ENCODE peak calls at places on chromosome 18, in five cellular contexts. G is OCI-LY7, I is fibroblast of the conjunctiva, R is pulmonary artery endothelial cell, E is K562. B is an unnamed sample.

GRCh38 chr18:23918395-23919032 is 96.0 kb upstream of the TTC39C start:
- DNase-seq in R (peak), I (peak), E (peak), G (peak), B (peak)

GRCh38 chr18:80172056-80172455 is 63.0 kb downstream of the ADNP2 start:
- DNase-seq in R (no peak), I (no peak), E (no peak), G (no peak), B (no peak)

GRCh38 chr18:57961411-57961810 is 82.6 kb upstream of the NEDD4L start:
- DNase-seq in R (no peak), G (no peak), E (no peak), I (no peak), B (no peak)

GRCh38 chr18:68417826-68418225 is 297.1 kb downstream of the TMX3 start:
- DNase-seq in R (no peak), I (no peak), G (no peak), E (no peak), B (peak)

GRCh38 chr18:36580874-36581750 is 247.7 kb downstream of the TPGS2 start:
- DNase-seq in I (peak), G (no peak), R (no peak), E (no peak), B (peak)

GRCh38 chr18:42513416-42513815 is 558.4 kb downstream of the PIK3C3 start:
- DNase-seq in I (no peak), G (no peak), R (no peak), E (no peak), B (no peak)

GRCh38 chr18:57301573-57302230 is 50.7 kb upstream of the ST8SIA3 start:
- DNase-seq in R (no peak), E (no peak), G (no peak), I (no peak), B (peak)

GRCh38 chr18:49784427-49785185 is 28.7 kb downstream of the ACAA2 start:
- DNase-seq in I (no peak), R (no peak), G (no peak), E (no peak), B (no peak)

GRCh38 chr18:78934003-78934402 is 45.6 kb upstream of the SALL3 start:
- DNase-seq in I (no peak), R (no peak), E (no peak), G (no peak), B (no peak)

GRCh38 chr18:58103339-58103930 is 59.4 kb downstream of the NEDD4L start:
- DNase-seq in E (no peak), G (no peak), I (no peak), R (no peak), B (no peak)

GRCh38 chr18:21897811-21898210 is 157.2 kb downstream of the MIB1 start:
- DNase-seq in G (peak), E (peak), R (peak), I (peak), B (peak)

GRCh38 chr18:44943201-44943881 is 262.7 kb downstream of the SETBP1 start:
- DNase-seq in I (no peak), E (no peak), R (no peak), G (no peak), B (no peak)

GRCh38 chr18:71221405-71221804 is 932.6 kb downstream of the SOCS6 start:
- DNase-seq in I (no peak), G (no peak), R (no peak), E (no peak), B (no peak)

GRCh38 chr18:27184115-27185024 is 738 bp downstream of the CHST9 start:
- DNase-seq in E (no peak), I (no peak), R (no peak), G (no peak), B (peak)

GRCh38 chr18:75045249-75045648 is 163.7 kb downstream of the PTGR3 start:
- DNase-seq in E (no peak), G (no peak), R (no peak), I (no peak), B (no peak)

GRCh38 chr18:57798713-57799373 is 4.3 kb downstream of the ATP8B1 start:
- DNase-seq in G (no peak), E (no peak), I (no peak), R (no peak), B (no peak)

GRCh38 chr18:2906522-2907458 is 60.0 kb downstream of the EMILIN2 start:
- DNase-seq in I (no peak), R (no peak), G (peak), E (peak), B (peak)

GRCh38 chr18:57895182-57895581 is 92.1 kb upstream of the ATP8B1 start:
- DNase-seq in E (no peak), R (no peak), G (no peak), I (no peak), B (no peak)

GRCh38 chr18:74284501-74285004 is 7.2 kb downstream of the CYB5A start:
- DNase-seq in I (no peak), R (no peak), G (no peak), E (no peak), B (peak)

GRCh38 chr18:24199563-24199962 is 60.7 kb downstream of the CABYR start:
- DNase-seq in G (no peak), E (no peak), I (no peak), R (no peak), B (no peak)

GRCh38 chr18:23718243-23718720 is 29.0 kb downstream of the LAMA3 start:
- DNase-seq in I (peak), G (no peak), E (peak), R (no peak), B (no peak)

GRCh38 chr18:62660741-62661140 is 54.6 kb upstream of the PHLPP1 start:
- DNase-seq in E (no peak), G (no peak), R (no peak), I (no peak), B (no peak)

GRCh38 chr18:13217466-13217961 is 1.0 kb upstream of the LDLRAD4 start:
- DNase-seq in E (peak), R (no peak), G (no peak), I (no peak), B (peak)

GRCh38 chr18:53567935-53568574 is 656.4 kb downstream of the MBD2 start:
- DNase-seq in E (peak), R (no peak), I (peak), G (peak), B (peak)

GRCh38 chr18:13137939-13138821 is 80.4 kb upstream of the LDLRAD4 start:
- DNase-seq in I (no peak), R (no peak), E (peak), G (no peak), B (no peak)

GRCh38 chr18:56869189-56869777 is 218.1 kb downstream of the WDR7 start:
- DNase-seq in R (peak), I (peak), E (peak), G (peak), B (peak)

GRCh38 chr18:47050468-47050867 is 15.0 kb upstream of the ELOA2 start:
- DNase-seq in G (peak), I (peak), R (no peak), E (no peak), B (peak)

GRCh38 chr18:68354176-68354575 is 360.7 kb downstream of the TMX3 start:
- DNase-seq in E (no peak), R (no peak), I (no peak), G (no peak), B (peak)

GRCh38 chr18:9025104-9025838 is 77.2 kb upstream of the NDUFV2 start:
- DNase-seq in R (no peak), E (no peak), I (no peak), G (no peak), B (no peak)

GRCh38 chr18:48860276-48861180 is 90.2 kb downstream of the SMAD7 start:
- DNase-seq in I (no peak), G (no peak), E (no peak), R (no peak), B (no peak)